ENCODE peak calls at places on chromosomes 7 and 10, in four cellular contexts. S, D, G and V are unnamed samples.

GRCh38 chr7:17406756-17407155 is 108.3 kb downstream of the AHR start:
- DNase-seq in S (no peak), D (peak), G (no peak), V (no peak)

GRCh38 chr10:115829501-115830215 is 443.3 kb downstream of the GFRA1 start:
- DNase-seq in S (no peak), D (peak), G (no peak), V (no peak)

GRCh38 chr10:127150136-127150535 is 46.3 kb downstream of the INSYN2A start:
- DNase-seq in S (no peak), D (peak), G (no peak), V (no peak)

GRCh38 chr10:52578871-52579405 is 193.6 kb downstream of the MBL2 start:
- DNase-seq in S (no peak), D (peak), G (no peak), V (no peak)

GRCh38 chr7:112437038-112437437 is 13.2 kb upstream of the IFRD1 start:
- DNase-seq in S (no peak), D (no peak), G (no peak), V (no peak)

GRCh38 chr7:51019231-51019844 is 236.6 kb upstream of the GRB10 start:
- DNase-seq in S (no peak), D (peak), G (peak), V (no peak)

GRCh38 chr10:404991-405390 is 269.7 kb downstream of the ZMYND11 start:
- DNase-seq in S (no peak), D (peak), G (no peak), V (no peak)

GRCh38 chr10:124242791-124243190 is 149.4 kb upstream of the CHST15 start:
- DNase-seq in S (no peak), D (no peak), G (no peak), V (no peak)

GRCh38 chr10:112280205-112280921 is 2.8 kb upstream of the TECTB start:
- DNase-seq in S (no peak), D (no peak), G (no peak), V (no peak)

GRCh38 chr10:69498711-69499471 is 47.6 kb downstream of the TSPAN15 start:
- DNase-seq in S (no peak), D (no peak), G (no peak), V (no peak)

GRCh38 chr7:131555565-131556054 is 818 bp downstream of the PODXL start:
- DNase-seq in S (no peak), D (no peak), G (no peak), V (no peak)

GRCh38 chr10:17599089-17599488 is 18.1 kb downstream of the HACD1 start:
- DNase-seq in S (peak), D (peak), G (no peak), V (no peak)

GRCh38 chr7:128841961-128842673 is 11.9 kb downstream of the FLNC start:
- DNase-seq in S (peak), D (peak), G (peak), V (no peak)

GRCh38 chr10:132309466-132309865 is 1.7 kb upstream of the STK32C start:
- DNase-seq in S (no peak), D (no peak), G (no peak), V (no peak)

GRCh38 chr10:19119191-19119590 is 70.6 kb downstream of the MALRD1 start:
- DNase-seq in S (no peak), D (no peak), G (peak), V (no peak)

GRCh38 chr10:48802611-48803046 is 118.0 kb downstream of the WDFY4 start:
- DNase-seq in S (no peak), D (no peak), G (no peak), V (peak)

GRCh38 chr7:157431173-157431950 is 94.6 kb downstream of the DNAJB6 start:
- DNase-seq in S (peak), D (no peak), G (peak), V (no peak)

GRCh38 chr10:69061305-69062161 is 26.4 kb upstream of the SRGN start:
- DNase-seq in S (peak), D (peak), G (no peak), V (no peak)

GRCh38 chr7:9036080-9036479 is 602.7 kb downstream of the NXPH1 start:
- DNase-seq in S (no peak), D (no peak), G (no peak), V (no peak)

GRCh38 chr7:81857385-81857784 is 87.5 kb upstream of the HGF start:
- DNase-seq in S (no peak), D (no peak), G (no peak), V (no peak)

GRCh38 chr10:37588299-37588698 is 269.1 kb downstream of the ZNF248 start:
- DNase-seq in S (no peak), D (no peak), G (no peak), V (no peak)

GRCh38 chr10:61761825-61762217 is 99.1 kb downstream of the CABCOCO1 start:
- DNase-seq in S (no peak), D (no peak), G (no peak), V (no peak)

GRCh38 chr10:124595143-124595883 is 133.7 kb downstream of the LHPP start:
- DNase-seq in S (peak), D (no peak), G (no peak), V (no peak)

GRCh38 chr10:125148021-125148439 is 12.3 kb downstream of the CTBP2 start:
- DNase-seq in S (no peak), D (no peak), G (no peak), V (no peak)

GRCh38 chr10:33422779-33423520 is 88.5 kb upstream of the NRP1 start:
- DNase-seq in S (no peak), D (no peak), G (no peak), V (no peak)

GRCh38 chr10:125633517-125633999 is 49.4 kb downstream of the TEX36 start:
- DNase-seq in S (no peak), D (no peak), G (no peak), V (no peak)

GRCh38 chr10:4663162-4663992 is 162.6 kb upstream of the AKR1E2 start:
- DNase-seq in S (peak), D (peak), G (no peak), V (peak)

GRCh38 chr7:90574136-90574819 is 21.8 kb upstream of the CDK14 start:
- DNase-seq in S (no peak), D (peak), G (no peak), V (no peak)

GRCh38 chr10:71459513-71459912 is 62.8 kb downstream of the CDH23 start:
- DNase-seq in S (no peak), D (no peak), G (no peak), V (no peak)

GRCh38 chr10:22542773-22543172 is 171.6 kb downstream of the PIP4K2A start:
- DNase-seq in S (no peak), D (no peak), G (no peak), V (no peak)
- TF ChIP-seq CHD1 in S (no peak), D (no peak), G (no peak), V (no peak)

DNA sequence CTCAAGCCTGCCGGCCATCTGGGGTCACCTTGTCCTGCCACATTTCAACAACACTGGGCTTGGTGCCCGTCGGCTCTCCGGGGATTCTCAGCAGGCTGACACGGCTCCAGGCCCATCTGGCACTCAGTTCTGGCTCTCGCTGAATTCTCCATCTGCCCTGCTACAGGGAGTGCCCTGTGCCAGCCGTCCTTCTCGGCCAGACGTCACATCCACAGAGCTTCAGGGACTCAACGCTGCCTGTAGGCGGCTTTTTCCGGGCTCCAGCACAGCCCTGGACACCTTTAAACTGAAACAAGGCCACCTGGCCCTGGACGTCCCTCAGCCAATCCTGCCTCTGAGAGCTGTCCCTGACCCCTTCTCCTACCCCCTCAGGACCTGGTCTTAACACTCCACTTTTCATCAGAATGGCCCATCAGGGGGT is 43.0 kb downstream of the TMEM130 start:
- DNase-seq in S (no peak), D (no peak), G (no peak), V (no peak)
- H2AFZ ChIP-seq in S (no peak), D (peak), G (peak), V (no peak)

DNA sequence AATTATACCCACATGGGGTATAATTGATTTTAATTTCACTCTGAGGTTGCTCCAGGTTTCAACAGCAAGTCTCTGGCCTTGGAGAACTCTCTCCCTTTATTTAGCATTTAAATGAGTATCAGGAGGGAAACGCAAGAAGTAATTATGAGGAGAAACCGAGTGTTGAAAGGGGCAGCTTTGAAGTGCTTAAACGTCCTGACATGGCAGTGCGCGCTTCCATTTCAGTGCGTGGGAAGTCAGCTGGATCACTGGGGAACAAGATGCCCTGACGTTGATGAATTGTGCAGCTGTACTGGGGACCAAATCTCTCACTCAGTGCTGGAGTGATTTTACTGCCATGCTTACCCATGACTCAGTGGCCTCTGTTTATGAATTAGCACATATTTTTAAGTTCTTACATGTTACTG is 106.1 kb upstream of the PRR15 start:
- DNase-seq in S (no peak), D (no peak), G (no peak), V (no peak)
- TF ChIP-seq CHD1 in S (no peak), D (no peak), G (no peak), V (no peak)

DNA sequence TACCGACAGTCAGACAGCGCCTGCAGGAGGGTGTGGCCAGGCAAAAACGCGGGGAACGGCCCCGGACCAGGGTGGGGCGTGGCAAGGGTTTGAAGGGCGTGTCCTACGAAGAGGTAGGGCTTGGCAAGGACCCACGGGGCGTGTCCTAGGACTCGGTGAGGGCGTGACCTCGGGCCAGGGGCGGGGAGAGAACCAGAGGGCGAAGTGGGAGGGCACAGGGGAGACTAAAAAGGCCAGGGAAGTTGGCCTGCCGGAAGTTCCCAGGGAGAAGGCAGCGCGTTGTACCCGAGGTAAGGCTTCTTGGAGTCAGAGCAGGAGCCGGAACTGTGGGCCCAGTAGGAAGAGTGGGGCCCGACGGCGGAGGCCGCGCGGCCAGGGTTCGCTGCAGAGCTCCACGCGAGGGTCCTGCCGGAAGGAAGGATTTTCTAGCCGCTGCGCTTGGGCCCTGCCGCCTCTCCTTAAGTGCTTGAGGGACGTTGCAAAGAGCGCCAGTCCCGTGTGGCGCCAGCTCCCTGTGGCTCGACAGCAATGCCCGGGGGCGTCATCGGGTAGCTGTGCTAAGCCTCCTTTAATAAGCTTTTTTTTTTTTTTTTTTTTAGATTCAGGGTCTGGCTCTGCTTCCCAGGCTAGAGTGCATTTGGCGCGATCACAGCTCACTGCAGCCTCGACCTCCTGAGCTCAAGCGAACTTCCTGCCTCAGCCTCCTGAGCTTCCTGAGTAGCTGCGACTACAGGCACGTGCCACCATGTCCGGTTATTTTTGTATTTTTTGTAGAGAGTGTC is at the start of gene PTER:
- DNase-seq in S (peak), D (peak), G (peak), V (peak)
- H2AFZ ChIP-seq in S (peak), D (peak), G (peak), V (peak)